ENCODE peak calls at places on chromosomes 1 and 21, in six cellular contexts. M is A549, S is K562, C is DND-41, W is SK-N-SH, N is PC-3. X is an unnamed sample.

GRCh38 chr1:8312235-8313218 is 5.4 kb upstream of the SLC45A1 start:
- DNase-seq in W (no peak), S (no peak), M (no peak), N (no peak), C (no peak), X (no peak)

GRCh38 chr1:10714337-10715114 is 81.9 kb downstream of the CASZ1 start:
- DNase-seq in M (no peak), S (no peak), W (no peak), N (no peak), C (no peak), X (no peak)

GRCh38 chr1:121408354-121408753 is 223.6 kb downstream of the SRGAP2C start:
- DNase-seq in M (no peak), W (no peak), S (no peak), C (no peak), N (no peak), X (peak)

GRCh38 chr1:220812308-220812707 is 25.6 kb downstream of the MTARC1 start:
- DNase-seq in W (no peak), S (no peak), C (no peak), M (no peak), N (no peak), X (no peak)

GRCh38 chr1:112515311-112516009 is 6.7 kb downstream of the WNT2B start:
- DNase-seq in M (no peak), S (peak), N (peak), C (no peak), W (no peak), X (no peak)

GRCh38 chr1:44256762-44257554 is 43.7 kb downstream of the DMAP1 start:
- DNase-seq in N (no peak), S (no peak), C (no peak), M (no peak), W (peak), X (no peak)

GRCh38 chr1:180946537-180947507 is 34.1 kb downstream of the KIAA1614 start:
- DNase-seq in W (peak), S (no peak), N (no peak), M (no peak), C (peak), X (no peak)

GRCh38 chr21:45336870-45337269 is 49.2 kb upstream of the POFUT2 start:
- DNase-seq in W (no peak), C (no peak), S (no peak), M (no peak), N (peak), X (no peak)

GRCh38 chr1:108831225-108831624 is 25.7 kb downstream of the AKNAD1 start:
- DNase-seq in N (peak), W (no peak), M (peak), S (no peak), C (no peak), X (no peak)

GRCh38 chr21:42414928-42415769 is 11.4 kb downstream of the UBASH3A start:
- DNase-seq in W (no peak), C (no peak), N (peak), M (peak), S (peak), X (no peak)

GRCh38 chr21:28227881-28228623 is 764.6 kb downstream of the LTN1 start:
- DNase-seq in S (no peak), M (no peak), W (no peak), C (no peak), N (peak), X (no peak)

GRCh38 chr1:43450251-43451070 is 3.3 kb downstream of the HYI start:
- DNase-seq in C (no peak), S (no peak), M (no peak), N (no peak), W (no peak), X (no peak)

GRCh38 chr1:166843769-166844596 is 4.7 kb downstream of the POGK start:
- DNase-seq in W (no peak), S (no peak), N (no peak), C (no peak), M (no peak), X (no peak)

GRCh38 chr21:14097881-14098499 is 112.8 kb downstream of the LIPI start:
- DNase-seq in W (no peak), M (no peak), C (no peak), N (no peak), S (no peak), X (no peak)

GRCh38 chr1:22276396-22276748 is 133.5 kb upstream of the WNT4 start:
- DNase-seq in M (no peak), W (no peak), S (no peak), C (no peak), N (no peak), X (no peak)

GRCh38 chr1:117942293-117942692 is 12.8 kb downstream of the WDR3 start:
- DNase-seq in W (no peak), S (no peak), N (no peak), M (no peak), C (no peak), X (no peak)

GRCh38 chr21:45405271-45405818 is 380 bp downstream of the COL18A1 start:
- DNase-seq in M (no peak), C (no peak), S (peak), N (peak), W (peak), X (no peak)

GRCh38 chr1:207579436-207579799 is 65.5 kb upstream of the CR1L start:
- DNase-seq in W (peak), C (peak), M (peak), S (peak), N (peak), X (peak)

GRCh38 chr1:162632743-162633326 is 571 bp downstream of the DDR2 start:
- DNase-seq in N (no peak), S (no peak), M (no peak), C (no peak), W (no peak), X (no peak)

GRCh38 chr1:47444578-47445465 is 7.0 kb downstream of the FOXD2 start:
- DNase-seq in W (peak), M (no peak), S (no peak), C (no peak), N (no peak), X (no peak)

GRCh38 chr1:87224209-87224608 is 104.5 kb upstream of the LMO4 start:
- DNase-seq in W (no peak), N (peak), S (no peak), M (peak), C (no peak), X (no peak)

GRCh38 chr1:51560034-51560433 is 41.0 kb upstream of the EPS15 start:
- DNase-seq in M (no peak), C (no peak), N (no peak), W (no peak), S (no peak), X (no peak)

GRCh38 chr1:13583592-13583963 is at the start of gene PDPN:
- DNase-seq in N (no peak), S (no peak), W (no peak), M (no peak), C (no peak), X (no peak)

GRCh38 chr1:68346192-68346808 is 103.5 kb downstream of the RPE65 start:
- DNase-seq in M (peak), S (peak), C (no peak), N (peak), W (peak), X (peak)

GRCh38 chr1:159804924-159805323 is 2.8 kb downstream of the FCRL6 start:
- DNase-seq in N (peak), C (no peak), M (no peak), W (no peak), S (no peak), X (no peak)

GRCh38 chr1:187838335-187839293 is 1009.9 kb downstream of the PLA2G4A start:
- DNase-seq in S (no peak), C (no peak), W (no peak), M (no peak), N (no peak), X (no peak)

GRCh38 chr1:230867903-230868735 is at the start of gene C1orf198:
- DNase-seq in N (peak), W (peak), C (peak), M (peak), S (peak), X (peak)

GRCh38 chr1:156704930-156705320 is 458 bp downstream of the CRABP2 start:
- DNase-seq in S (no peak), N (peak), W (no peak), M (peak), C (no peak), X (no peak)

GRCh38 chr1:178810585-178810984 is 60.3 kb downstream of the ANGPTL1 start:
- DNase-seq in N (no peak), M (no peak), S (no peak), C (no peak), W (no peak), X (no peak)

GRCh38 chr1:22332795-22333499 is 118.7 kb upstream of the ZBTB40 start:
- DNase-seq in W (no peak), N (peak), S (peak), M (peak), C (no peak), X (no peak)

GRCh38 chr1:202516434-202516877 is 168.0 kb downstream of the PPP1R12B start:
- DNase-seq in C (no peak), M (no peak), N (no peak), W (peak), S (peak), X (no peak)

GRCh38 chr1:115299266-115299665 is 38.8 kb downstream of the NGF start:
- DNase-seq in M (no peak), N (no peak), S (no peak), W (no peak), C (no peak), X (no peak)

GRCh38 chr1:160975026-160975425 is 20.4 kb upstream of the ITLN2 start:
- DNase-seq in N (no peak), M (no peak), C (no peak), W (no peak), S (no peak), X (no peak)

GRCh38 chr1:176122282-176122681 is 84.8 kb downstream of the COP1 start:
- DNase-seq in M (no peak), W (no peak), S (no peak), N (no peak), C (no peak), X (no peak)

GRCh38 chr1:4178501-4178900 is 278.4 kb upstream of the C1orf174 start:
- DNase-seq in M (no peak), C (no peak), W (no peak), N (no peak), S (no peak), X (peak)

GRCh38 chr1:151713874-151714273 is 2.7 kb downstream of the CELF3 start:
- DNase-seq in M (no peak), C (no peak), S (no peak), W (no peak), N (no peak), X (no peak)

GRCh38 chr1:63951076-63951946 is 177.5 kb downstream of the ROR1 start:
- DNase-seq in C (no peak), N (no peak), W (no peak), S (no peak), M (no peak), X (no peak)

GRCh38 chr1:92786298-92786901 is 1.5 kb upstream of the EVI5 start:
- DNase-seq in S (peak), W (no peak), M (no peak), C (no peak), N (no peak), X (no peak)

GRCh38 chr1:226495716-226496115 is 52.8 kb upstream of the STUM start:
- DNase-seq in S (no peak), N (peak), C (no peak), M (no peak), W (no peak), X (no peak)

GRCh38 chr1:3186526-3186921 is 117.5 kb downstream of the PRDM16 start:
- DNase-seq in C (no peak), M (no peak), W (no peak), N (peak), S (peak), X (no peak)

GRCh38 chr1:41509270-41509671 is 24.8 kb upstream of the EDN2 start:
- DNase-seq in N (no peak), M (no peak), W (no peak), C (no peak), S (no peak), X (no peak)
- H3K4me2 ChIP-seq in N (no peak), M (no peak), W (no peak), C (no peak), S (no peak), X (no peak)

DNA sequence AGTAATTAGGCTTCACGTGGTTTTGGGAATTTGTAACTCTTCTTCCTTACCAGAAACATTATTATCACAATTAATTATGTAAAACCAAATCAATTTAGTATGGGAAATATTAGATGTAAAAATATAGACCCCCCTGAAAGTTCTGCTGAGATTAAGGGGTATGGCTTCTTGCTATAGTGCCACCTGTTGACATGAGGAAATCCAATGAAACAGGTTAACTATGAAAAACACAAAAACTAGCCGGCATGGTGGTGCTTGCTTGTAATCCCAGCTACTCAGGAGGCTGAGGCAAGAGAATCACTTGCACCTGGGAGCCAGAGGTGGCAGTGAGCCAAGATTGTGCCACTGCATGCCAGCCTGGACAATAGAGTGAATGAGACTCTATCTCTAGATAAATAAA is 49.2 kb downstream of the MAP3K21 start:
- DNase-seq in W (no peak), M (no peak), S (no peak), N (no peak), C (no peak), X (no peak)
- TF ChIP-seq CTCF in W (no peak), M (peak), S (no peak), N (peak), C (no peak), X (peak)

GRCh38 chr1:57206038-57206437 is 217.8 kb downstream of the DAB1 start:
- DNase-seq in M (no peak), W (no peak), C (no peak), N (no peak), S (no peak), X (no peak)
- H3K4me2 ChIP-seq in M (no peak), W (no peak), C (no peak), N (no peak), S (no peak), X (no peak)

DNA sequence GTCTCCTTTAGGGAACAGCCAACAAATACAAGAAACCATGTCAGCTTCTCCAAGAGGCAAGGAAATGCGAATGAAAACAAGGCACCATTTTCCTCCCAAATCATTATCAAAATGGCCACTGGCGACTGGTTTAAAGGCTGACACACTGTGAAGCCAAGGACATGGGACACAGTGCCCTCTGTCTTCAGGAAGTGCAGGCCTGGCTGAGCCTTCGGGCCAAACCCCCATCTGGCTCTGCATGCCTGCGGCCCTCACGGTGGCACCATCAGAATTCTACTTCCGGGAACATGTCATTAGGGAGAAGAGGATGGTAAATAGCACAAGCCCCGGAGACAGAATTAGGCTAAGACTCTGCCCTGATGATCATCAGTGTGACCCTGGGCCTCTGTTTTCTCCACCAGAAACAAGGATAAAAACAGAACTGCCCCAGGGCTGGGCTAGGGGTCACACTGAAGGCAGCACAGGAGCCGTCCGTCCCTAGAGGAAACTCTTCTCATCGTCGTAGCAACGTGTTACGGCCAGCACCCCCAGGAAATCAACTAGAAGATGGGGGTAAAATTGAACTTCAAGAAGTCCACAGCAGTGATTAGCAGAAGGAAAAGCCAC is 103.5 kb downstream of the NPHP4 start:
- DNase-seq in W (peak), C (no peak), N (no peak), S (peak), M (peak), X (no peak)
- TF ChIP-seq CTCF in W (no peak), C (peak), N (no peak), S (peak), M (no peak), X (no peak)

GRCh38 chr1:85576256-85576641 is 4.3 kb upstream of the CCN1 start:
- DNase-seq in S (no peak), C (no peak), W (no peak), N (peak), M (no peak), X (no peak)
- H3K4me2 ChIP-seq in S (peak), C (peak), W (peak), N (peak), M (peak), X (no peak)

DNA sequence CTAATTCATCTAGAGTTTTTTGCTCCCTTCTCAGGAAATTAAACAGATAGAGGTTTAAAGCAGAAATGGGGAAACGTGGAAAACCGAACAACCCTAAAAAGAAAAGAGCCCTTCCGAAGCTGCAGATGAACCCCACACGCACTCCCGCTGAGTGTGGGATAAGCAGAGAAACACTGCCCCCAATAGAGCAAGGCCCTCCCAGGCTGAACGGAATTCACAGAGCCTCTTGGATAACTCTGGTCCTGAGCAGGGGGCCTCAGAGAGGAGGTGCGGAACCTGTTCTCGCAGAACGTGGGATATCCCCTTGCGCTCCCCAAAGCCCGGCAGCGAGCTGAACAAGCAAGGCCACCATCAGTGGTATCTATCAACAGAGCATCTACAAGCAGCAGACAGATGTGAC is 44.9 kb downstream of the SSBP3 start:
- DNase-seq in M (no peak), N (no peak), C (no peak), S (peak), W (no peak), X (peak)
- TF ChIP-seq CTCF in M (no peak), N (no peak), C (peak), S (no peak), W (no peak), X (peak)

DNA sequence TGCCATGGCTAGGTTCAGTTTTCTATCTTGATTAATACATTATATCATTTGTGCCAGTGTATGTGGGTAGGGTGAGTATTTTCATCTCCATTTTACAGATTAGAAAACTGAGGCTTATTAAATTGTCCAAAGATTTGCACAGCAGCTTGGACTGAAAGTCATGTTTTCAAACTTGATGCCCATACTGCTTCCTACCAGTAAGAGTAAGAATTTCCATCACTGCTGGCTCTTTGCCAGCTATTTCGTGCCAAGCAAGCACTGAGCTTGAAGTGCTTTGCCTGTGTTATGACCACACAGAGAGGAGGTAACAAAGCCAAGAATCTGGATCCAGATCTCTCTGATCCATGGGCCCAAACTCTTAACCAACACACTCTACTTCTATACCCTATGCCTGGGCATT is 295.0 kb downstream of the VAV3 start:
- DNase-seq in S (no peak), W (peak), N (peak), M (peak), C (no peak), X (no peak)
- H3K4me2 ChIP-seq in S (no peak), W (no peak), N (no peak), M (peak), C (no peak), X (no peak)

DNA sequence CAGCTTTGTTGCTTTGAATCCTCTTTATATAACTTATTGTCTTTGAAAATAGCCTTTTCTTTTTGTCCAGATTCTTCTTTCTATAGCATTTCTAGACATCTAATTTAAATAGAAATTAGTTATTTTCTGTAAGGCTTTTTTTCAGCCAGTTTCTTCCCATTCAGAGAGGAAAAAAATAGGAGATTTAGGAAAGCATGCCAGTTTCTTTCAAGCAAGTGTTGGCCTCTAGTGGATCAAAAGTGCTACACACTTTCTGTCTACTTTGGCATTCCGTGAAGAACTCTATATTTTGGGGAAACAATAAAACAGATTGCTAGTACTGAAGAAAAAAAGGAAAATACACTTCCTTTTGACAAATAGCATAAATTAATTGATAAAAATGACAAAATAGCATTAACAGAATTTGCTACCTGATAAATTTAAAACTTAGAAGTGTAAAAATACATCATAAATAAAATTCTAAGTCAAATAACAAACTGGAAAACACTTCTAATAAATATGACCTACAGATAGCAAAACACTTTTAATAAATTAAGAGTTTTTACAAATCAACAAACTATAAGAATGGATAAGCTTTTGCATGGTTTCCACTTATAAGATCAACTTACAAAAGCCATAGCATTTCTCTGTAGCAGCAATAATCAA is 13.1 kb upstream of the EXO1 start:
- DNase-seq in M (peak), S (peak), W (peak), C (no peak), N (peak), X (peak)
- TF ChIP-seq CTCF in M (peak), S (peak), W (peak), C (peak), N (peak), X (peak)